ENCODE peak calls at places on chromosome 14, in five cellular contexts. C is A172, T is HT-29, E is sciatic nerve, P is lower leg skin. S is an unnamed sample.

GRCh38 chr14:105911006-105911847 is 384.8 kb downstream of the TMEM121 start:
- DNase-seq in C (no peak), T (no peak), E (no peak), P (no peak), S (no peak)

GRCh38 chr14:75069021-75069810 is at the start of gene ZC2HC1C:
- DNase-seq in C (peak; percentile 60), T (peak; percentile 89), E (peak; percentile 98), P (peak; percentile 95), S (peak; percentile 41)

GRCh38 chr14:103255555-103255954 is 78.5 kb upstream of the EIF5 start:
- DNase-seq in C (no peak), T (no peak), E (no peak), P (no peak), S (no peak)

GRCh38 chr14:80135305-80136088 is 75.8 kb downstream of the DIO2 start:
- DNase-seq in C (no peak), T (no peak), E (no peak), P (no peak), S (no peak)

GRCh38 chr14:21309956-21310355 is 30.1 kb downstream of the RPGRIP1 start:
- DNase-seq in C (no peak), T (no peak), E (no peak), P (no peak), S (no peak)

GRCh38 chr14:103155013-103155412 is 31.8 kb downstream of the TNFAIP2 start:
- DNase-seq in C (peak; percentile 75), T (peak; percentile 67), E (peak; percentile 77), P (peak; percentile 80), S (no peak)

GRCh38 chr14:64193821-64194220 is 100.3 kb downstream of the ESR2 start:
- DNase-seq in C (no peak), T (no peak), E (no peak), P (no peak), S (no peak)

GRCh38 chr14:71141701-71142374 is 234.6 kb downstream of the PCNX1 start:
- DNase-seq in C (no peak), T (no peak), E (peak; percentile 13), P (no peak), S (no peak)

GRCh38 chr14:63180017-63180416 is 24.2 kb upstream of the RHOJ start:
- DNase-seq in C (no peak), T (no peak), E (peak; percentile 68), P (no peak), S (no peak)

GRCh38 chr14:82854131-82854530 is 1320.5 kb upstream of the SEL1L start:
- DNase-seq in C (no peak), T (no peak), E (no peak), P (no peak), S (no peak)

GRCh38 chr14:94062344-94062904 is 18.6 kb downstream of the DDX24 start:
- DNase-seq in C (peak; percentile 68), T (no peak), E (no peak), P (no peak), S (no peak)

GRCh38 chr14:94560782-94561655 is at the start of gene SERPINA4:
- DNase-seq in C (no peak), T (peak; percentile 8), E (no peak), P (no peak), S (no peak)

GRCh38 chr14:94172545-94172944 is 1.6 kb upstream of the PPP4R4 start:
- DNase-seq in C (no peak), T (no peak), E (no peak), P (no peak), S (no peak)

GRCh38 chr14:58082011-58082410 is 70.0 kb downstream of the ARMH4 start:
- DNase-seq in C (peak; percentile 27), T (no peak), E (no peak), P (no peak), S (no peak)

GRCh38 chr14:75979641-75980422 is 2.0 kb downstream of the TGFB3 start:
- DNase-seq in C (no peak), T (no peak), E (peak; percentile 71), P (peak; percentile 16), S (no peak)

GRCh38 chr14:92121207-92121669 is 268 bp downstream of the NDUFB1 start:
- DNase-seq in C (peak; percentile 7), T (peak; percentile 23), E (peak; percentile 69), P (peak; percentile 44), S (no peak)

S was measured in AG04450.